ENCODE peak calls at places on chromosomes 6 and 20, in ten cellular contexts. N is neural progenitor cell, G is suprapubic skin, I is dorsolateral prefrontal cortex, T is sigmoid colon, E is adrenal gland, W is AG04450, J is aorta, X is A549, Q is uterus. K is an unnamed sample.

GRCh38 chr6:145070791-145071190 is 664.5 kb downstream of the EPM2A start:
- DNase-seq in W (peak; percentile 46), I (no peak), N (no peak), J (no peak), G (no peak), Q (no peak), X (no peak), E (no peak), T (no peak), K (no peak)

GRCh38 chr6:74931567-74931966 is 274.3 kb downstream of the COL12A1 start:
- DNase-seq in T (no peak), G (no peak), W (peak; percentile 47), N (no peak), Q (no peak), J (no peak), X (no peak), I (no peak), E (no peak), K (no peak)

GRCh38 chr20:46438156-46438750 is 31.8 kb upstream of the ELMO2 start:
- DNase-seq in X (peak; percentile 65), N (peak; percentile 65), Q (no peak), E (no peak), T (no peak), W (no peak), G (no peak), J (no peak), I (peak; percentile 69), K (no peak)

GRCh38 chr20:17725094-17725835 is 25.5 kb downstream of the BANF2 start:
- DNase-seq in I (no peak), T (no peak), X (no peak), Q (no peak), E (no peak), G (no peak), N (no peak), J (no peak), W (no peak), K (peak; percentile 71)

GRCh38 chr6:160027076-160027475 is 58.2 kb downstream of the IGF2R start:
- DNase-seq in I (no peak), Q (no peak), G (no peak), N (no peak), W (no peak), J (no peak), T (no peak), X (no peak), E (no peak), K (peak; percentile 37)

GRCh38 chr20:37298190-37298939 is 8.9 kb downstream of the MANBAL start:
- DNase-seq in J (peak; percentile 57), X (no peak), N (no peak), T (no peak), G (no peak), E (no peak), W (no peak), Q (no peak), I (no peak), K (peak; percentile 48)

GRCh38 chr6:129393659-129394058 is 316.3 kb downstream of the ARHGAP18 start:
- DNase-seq in G (no peak), Q (no peak), W (no peak), X (no peak), I (no peak), N (no peak), T (no peak), E (no peak), J (no peak), K (no peak)

GRCh38 chr20:36093025-36093803 is 61.3 kb upstream of the EPB41L1 start:
- DNase-seq in T (peak; percentile 70), X (no peak), E (peak; percentile 56), N (peak; percentile 41), Q (peak; percentile 29), J (peak; percentile 84), W (no peak), I (peak; percentile 66), G (peak; percentile 83), K (peak; percentile 86)

GRCh38 chr20:6162239-6162638 is 39.4 kb upstream of the FERMT1 start:
- DNase-seq in W (no peak), N (no peak), X (no peak), G (peak; percentile 71), E (peak; percentile 84), I (no peak), J (peak; percentile 79), T (peak; percentile 80), Q (peak; percentile 19), K (peak; percentile 87)

GRCh38 chr20:43409041-43409913 is 48.4 kb upstream of the SRSF6 start:
- DNase-seq in W (peak; percentile 8), X (no peak), N (peak; percentile 68), T (no peak), J (no peak), G (no peak), I (no peak), E (no peak), Q (no peak), K (no peak)

GRCh38 chr6:140744648-140745320 is 1370.3 kb upstream of the CITED2 start:
- DNase-seq in G (no peak), I (no peak), X (no peak), Q (no peak), N (no peak), T (no peak), W (no peak), E (peak; percentile 83), J (peak; percentile 42), K (peak; percentile 35)

GRCh38 chr6:3419624-3420272 is 37.1 kb downstream of the SLC22A23 start:
- DNase-seq in J (no peak), N (no peak), I (no peak), G (no peak), X (no peak), E (no peak), Q (no peak), W (no peak), T (no peak), K (no peak)

GRCh38 chr6:54071941-54072340 is 39.3 kb upstream of the MLIP start:
- DNase-seq in X (no peak), W (no peak), N (no peak), G (no peak), T (no peak), I (no peak), Q (no peak), J (no peak), E (no peak), K (no peak)

GRCh38 chr6:6886160-6886885 is 221.4 kb upstream of the RREB1 start:
- DNase-seq in Q (no peak), G (no peak), I (no peak), J (peak; percentile 60), X (no peak), N (no peak), T (peak; percentile 67), E (no peak), W (no peak), K (peak; percentile 75)
- H3K4me3 ChIP-seq in Q (no peak overlapping the region), G (no peak overlapping the region), I (no peak overlapping the region), J (no peak overlapping the region), X (no peak overlapping the region), N (no peak overlapping the region), T (no peak overlapping the region), E (no peak overlapping the region), W (no peak overlapping the region), K (no peak overlapping the region)

DNA sequence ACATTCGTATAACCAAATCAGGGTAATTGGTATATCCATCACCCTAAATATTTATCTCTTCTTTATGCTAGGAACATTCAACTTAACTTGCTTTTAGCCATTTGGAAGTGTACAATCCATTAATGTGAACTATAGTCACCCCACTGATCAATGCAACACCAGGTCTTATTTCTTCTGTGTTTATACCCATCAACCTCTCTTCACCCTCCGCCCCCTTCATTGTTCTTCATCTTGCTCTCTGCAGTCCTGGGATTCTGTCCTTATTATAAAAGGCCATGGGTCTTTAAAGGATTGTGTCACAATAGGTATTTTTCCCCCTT is 1.6 kb downstream of the ABRACL start:
- DNase-seq in G (no peak), J (no peak), X (no peak), I (no peak), N (peak; percentile 41), T (no peak), W (no peak), Q (no peak), E (no peak), K (no peak)
- H3K27ac ChIP-seq in G (no peak overlapping the region), J (no peak overlapping the region), X (no peak overlapping the region), I (no peak overlapping the region), N (peak overlapping the region; percentile 9), T (peak overlapping the region; percentile 77), W (no peak overlapping the region), Q (peak overlapping the region; percentile 80), E (no peak overlapping the region), K (no peak overlapping the region)

DNA sequence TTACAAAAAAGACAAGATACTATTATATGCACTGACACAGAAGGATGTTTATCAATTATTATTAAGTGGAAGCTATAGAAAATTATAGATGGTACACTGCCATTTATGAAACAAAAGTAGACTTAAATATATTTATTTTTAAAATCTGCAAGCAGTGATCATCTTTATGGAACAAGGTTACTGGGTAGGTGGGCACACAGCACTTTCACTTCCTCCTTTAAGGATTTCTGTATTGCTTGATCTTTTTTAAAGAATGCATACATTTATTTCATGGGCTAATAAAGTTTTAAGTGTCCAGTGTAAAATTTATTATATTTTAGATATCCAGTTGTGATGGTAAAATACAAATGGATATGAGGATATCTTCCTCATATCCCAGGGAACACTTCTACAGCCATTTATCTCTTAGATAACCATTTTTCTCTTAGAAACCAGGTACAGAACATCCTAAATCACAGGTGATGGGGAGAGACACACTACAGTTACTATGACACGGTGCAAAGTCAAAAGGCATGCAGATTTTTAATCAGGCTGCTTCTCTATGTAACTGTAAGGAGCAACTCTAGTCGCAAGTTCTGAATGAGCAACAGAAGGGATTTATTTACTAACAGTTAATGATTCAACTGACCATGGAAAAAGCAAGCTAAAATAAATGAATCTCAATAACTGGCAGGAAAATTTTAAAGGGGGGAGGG is 2.3 kb downstream of the FBXL4 start:
- DNase-seq in W (no peak), G (no peak), N (no peak), X (no peak), T (no peak), Q (no peak), E (no peak), I (no peak), J (no peak), K (no peak)
- H3K4me3 ChIP-seq in W (no peak overlapping the region), G (no peak overlapping the region), N (peak overlapping the region; percentile 83), X (peak overlapping the region; percentile 9), T (no peak overlapping the region), Q (no peak overlapping the region), E (no peak overlapping the region), I (no peak overlapping the region), J (peak overlapping the region; percentile 84), K (no peak overlapping the region)

GRCh38 chr20:44997171-44997570 is 30.9 kb downstream of the STK4 start:
- DNase-seq in W (no peak), T (no peak), Q (no peak), J (no peak), G (no peak), N (no peak), X (no peak), E (no peak), I (no peak), K (no peak)

GRCh38 chr20:44997668-44998067 is 31.4 kb downstream of the STK4 start:
- DNase-seq in T (no peak), Q (no peak), X (no peak), W (no peak), J (no peak), E (no peak), I (no peak), N (no peak), G (no peak), K (no peak)

GRCh38 chr20:44990425-44990824 is 24.1 kb downstream of the STK4 start:
- DNase-seq in J (no peak), W (no peak), G (no peak), I (no peak), X (no peak), Q (no peak), E (no peak), T (no peak), N (no peak), K (no peak)

GRCh38 chr20:44990957-44991356 is 24.6 kb downstream of the STK4 start:
- DNase-seq in T (no peak), I (no peak), E (no peak), X (no peak), J (no peak), Q (no peak), W (no peak), N (no peak), G (no peak), K (no peak)

GRCh38 chr20:44993343-44993742 is 27.0 kb downstream of the STK4 start:
- DNase-seq in X (no peak), N (no peak), E (no peak), G (no peak), Q (no peak), T (no peak), J (no peak), I (no peak), W (no peak), K (no peak)
- H3K27ac ChIP-seq in X (peak overlapping the region; percentile 8), N (no peak overlapping the region), E (no peak overlapping the region), G (no peak overlapping the region), Q (no peak overlapping the region), T (no peak overlapping the region), J (no peak overlapping the region), I (no peak overlapping the region), W (no peak overlapping the region), K (no peak overlapping the region)

K was measured in right cardiac atrium.